ENCODE peak calls at places on chromosomes 4 and X, in four cellular contexts. V is SK-N-SH, F is GM12878, L is IMR-90. X is an unnamed sample.
A peak's percentile ranks its signal among the peaks of the same experiment; 100 is the strongest.

GRCh38 chr4:98510757-98511517 is 147.5 kb downstream of the TSPAN5 start:
- DNase-seq in V (no peak), F (no peak), L (peak; percentile 88), X (no peak)

GRCh38 chrX:68708503-68709290 is 61.2 kb downstream of the STARD8 start:
- DNase-seq in V (no peak), F (no peak), L (no peak), X (no peak)

GRCh38 chr4:150375025-150375424 is 206.9 kb upstream of the MAB21L2 start:
- DNase-seq in V (peak; percentile 15), F (no peak), L (no peak), X (no peak)

GRCh38 chr4:67573193-67573592 is 14.7 kb downstream of the STAP1 start:
- DNase-seq in V (no peak), F (no peak), L (no peak), X (no peak)

GRCh38 chr4:166839615-166840251 is 394.6 kb downstream of the SPOCK3 start:
- DNase-seq in V (no peak), F (peak; percentile 85), L (no peak), X (no peak)

GRCh38 chrX:69093960-69094935 is 71.0 kb downstream of the PJA1 start:
- DNase-seq in V (peak; percentile 68), F (no peak), L (peak; percentile 60), X (peak; percentile 67)

GRCh38 chr4:95118507-95118906 is 360.8 kb downstream of the BMPR1B start:
- DNase-seq in V (no peak), F (no peak), L (no peak), X (no peak)

GRCh38 chrX:48835524-48836329 is at the start of gene PCSK1N:
- DNase-seq in V (peak; percentile 94), F (no peak), L (no peak), X (peak; percentile 59)

GRCh38 chr4:26412381-26413372 is 77.6 kb downstream of the CCKAR start:
- DNase-seq in V (no peak), F (no peak), L (no peak), X (no peak)

GRCh38 chr4:48127231-48127881 is 6.7 kb downstream of the TXK start:
- DNase-seq in V (no peak), F (no peak), L (no peak), X (no peak)

GRCh38 chrX:123432362-123433150 is 248.5 kb downstream of the GRIA3 start:
- DNase-seq in V (no peak), F (no peak), L (no peak), X (no peak)

GRCh38 chrX:131778269-131779218 is 234.7 kb downstream of the OR13H1 start:
- DNase-seq in V (peak; percentile 67), F (peak; percentile 82), L (peak; percentile 76), X (peak; percentile 81)

GRCh38 chrX:153774576-153775292 is 6.1 kb upstream of the SRPK3 start:
- DNase-seq in V (peak; percentile 33), F (no peak), L (no peak), X (no peak)

GRCh38 chr4:105550641-105551040 is 1.8 kb upstream of the ARHGEF38 start:
- DNase-seq in V (no peak), F (no peak), L (no peak), X (no peak)

GRCh38 chrX:123184199-123184857 is at the start of gene GRIA3:
- DNase-seq in V (peak; percentile 29), F (no peak), L (no peak), X (no peak)

GRCh38 chrX:2595258-2595657 is 94.5 kb upstream of the DHRSX start:
- DNase-seq in V (no peak), F (no peak), L (peak; percentile 11), X (no peak)

GRCh38 chr4:84403656-84404055 is 95.4 kb downstream of the NKX6-1 start:
- DNase-seq in V (no peak), F (no peak), L (no peak), X (no peak)

GRCh38 chrX:10769165-10769564 is 148.8 kb upstream of the MID1 start:
- DNase-seq in V (peak; percentile 36), F (no peak), L (peak; percentile 35), X (peak; percentile 46)

GRCh38 chr4:140250989-140251552 is 97.1 kb upstream of the MAML3 start:
- DNase-seq in V (no peak), F (no peak), L (no peak), X (no peak)

GRCh38 chr4:147736458-147736857 is 4.6 kb downstream of the ARHGAP10 start:
- DNase-seq in V (no peak), F (no peak), L (peak; percentile 79), X (peak; percentile 15)

GRCh38 chr4:142660728-142661127 is 185.4 kb downstream of the INPP4B start:
- DNase-seq in V (no peak), F (no peak), L (no peak), X (no peak)

GRCh38 chrX:45621356-45622041 is 420.8 kb upstream of the DIPK2B start:
- DNase-seq in V (no peak), F (no peak), L (peak; percentile 80), X (no peak)

GRCh38 chr4:57243071-57243470 is 132.9 kb upstream of the IGFBP7 start:
- DNase-seq in V (no peak), F (no peak), L (no peak), X (no peak)

GRCh38 chr4:110364911-110365520 is 110.9 kb upstream of the ENPEP start:
- DNase-seq in V (no peak), F (no peak), L (no peak), X (no peak)

GRCh38 chrX:107691024-107691448 is 62.7 kb downstream of the PRPS1 start:
- DNase-seq in V (no peak), F (no peak), L (no peak), X (no peak)

GRCh38 chr4:42871685-42872271 is 20.7 kb upstream of the GRXCR1 start:
- DNase-seq in V (no peak), F (no peak), L (no peak), X (no peak)

GRCh38 chrX:15451913-15452312 is 41.2 kb downstream of the PIR start:
- DNase-seq in V (no peak), F (no peak), L (peak; percentile 21), X (no peak)

GRCh38 chr4:16663722-16664121 is 234.7 kb downstream of the LDB2 start:
- DNase-seq in V (no peak), F (no peak), L (no peak), X (no peak)

GRCh38 chrX:51614353-51614752 is 4.4 kb downstream of the CENPVL3 start:
- DNase-seq in V (peak; percentile 47), F (no peak), L (peak; percentile 59), X (peak; percentile 14)

GRCh38 chrX:87805829-87806490 is 288.4 kb downstream of the KLHL4 start:
- DNase-seq in V (no peak), F (no peak), L (no peak), X (no peak)

GRCh38 chr4:188254211-188254610 is 115.0 kb downstream of the TRIML1 start:
- DNase-seq in V (no peak), F (no peak), L (peak; percentile 16), X (no peak)

GRCh38 chrX:148593146-148593545 is 92.7 kb downstream of the AFF2 start:
- DNase-seq in V (no peak), F (no peak), L (no peak), X (no peak)
- TF ChIP-seq RAD21 in V (no peak), F (no peak), L (no peak), X (no peak)

GRCh38 chrX:97039363-97040029 is 155.8 kb downstream of the RPA4 start:
- DNase-seq in V (no peak), F (peak; percentile 61), L (peak; percentile 26), X (no peak)
- TF ChIP-seq SMC3 in V (no peak), F (no peak), L (no peak), X (no peak)

GRCh38 chr4:88645994-88646393 is 51.6 kb downstream of the NAP1L5 start:
- DNase-seq in V (no peak), F (no peak), L (no peak), X (no peak)

GRCh38 chr4:88649716-88650115 is 47.9 kb downstream of the NAP1L5 start:
- DNase-seq in V (no peak), F (no peak), L (no peak), X (no peak)

GRCh38 chr4:88643932-88644331 is 51.7 kb downstream of the HERC3 start:
- DNase-seq in V (no peak), F (no peak), L (no peak), X (no peak)

DNA sequence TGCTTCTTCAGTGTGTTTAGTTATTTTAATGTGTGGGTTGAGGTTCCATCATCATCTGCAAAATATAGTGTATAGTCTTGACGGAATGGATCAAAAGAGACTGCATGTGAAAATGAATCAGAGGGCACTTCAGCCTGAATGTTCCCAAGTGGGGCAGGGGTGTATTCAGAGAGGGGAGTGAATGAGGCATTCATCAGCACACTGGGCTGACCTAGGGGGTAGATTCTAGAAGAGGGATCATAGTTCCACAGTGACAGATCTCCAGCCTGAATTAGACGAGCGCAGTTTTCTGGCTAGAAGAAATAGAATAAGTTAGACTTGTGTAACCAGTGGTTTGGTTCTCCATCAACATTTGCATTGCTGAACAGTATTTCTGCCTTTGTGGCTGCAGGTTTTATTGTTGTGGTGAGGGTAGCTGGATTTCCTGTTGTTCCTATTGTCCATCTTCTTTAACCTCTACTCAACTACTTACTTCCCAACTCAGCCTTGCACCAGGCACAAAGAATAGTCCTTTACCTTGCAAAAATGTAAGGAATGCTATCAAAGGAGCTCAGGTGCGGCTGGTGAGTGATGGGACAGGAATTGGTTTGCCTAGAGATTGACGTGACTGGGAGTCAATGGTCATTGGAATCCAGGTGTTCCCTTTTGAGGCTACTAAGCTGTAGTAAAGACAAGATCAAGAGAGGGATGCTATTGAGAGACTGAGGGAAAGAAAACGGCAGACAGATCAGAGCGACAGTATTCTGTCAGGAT is 50.9 kb downstream of the NAP1L5 start:
- DNase-seq in V (no peak), F (no peak), L (no peak), X (no peak)
- TF ChIP-seq RCOR1 in V (no peak), F (no peak), L (no peak), X (no peak)

GRCh38 chr4:153789741-153790651 is 1.1 kb upstream of the SFRP2 start:
- DNase-seq in V (peak; percentile 38), F (no peak), L (no peak), X (no peak)
- TF ChIP-seq RAD21 in V (no peak), F (no peak), L (no peak), X (no peak)